ENCODE peak calls at places on chromosome 14, in eight cellular contexts. One of them, this sample, is unnamed.

GRCh38 chr14:96363751-96364336 is 518 bp downstream of the GSKIP start:
- DNase-seq in AG09319: no peak
- DNase-seq in HFF-Myc: no peak
- DNase-seq in right cardiac atrium: peak; percentile 26
- DNase-seq in BJ: no peak
- DNase-seq in heart right ventricle: peak; percentile 7
- DNase-seq in fibroblast of villous mesenchyme: peak; percentile 82
- DNase-seq in stimulated activated CD4-positive, alpha-beta T cell treated with anti-CD3 and anti-CD28 coated beads, Interleukin-15, amount 100 ng/mL, for 24 hours: peak; percentile 55
- DNase-seq in this sample: peak; percentile 34

GRCh38 chr14:20008156-20008555 is 6.2 kb downstream of the OR4Q2 start:
- DNase-seq in right cardiac atrium: no peak
- DNase-seq in HFF-Myc: no peak
- DNase-seq in BJ: no peak
- DNase-seq in fibroblast of villous mesenchyme: no peak
- DNase-seq in AG09319: no peak
- DNase-seq in stimulated activated CD4-positive, alpha-beta T cell treated with anti-CD3 and anti-CD28 coated beads, Interleukin-15, amount 100 ng/mL, for 24 hours: no peak
- DNase-seq in heart right ventricle: no peak
- DNase-seq in this sample: no peak

GRCh38 chr14:106083082-106083481 is 556.7 kb downstream of the TMEM121 start:
- DNase-seq in heart right ventricle: no peak
- DNase-seq in BJ: no peak
- DNase-seq in AG09319: no peak
- DNase-seq in right cardiac atrium: no peak
- DNase-seq in HFF-Myc: no peak
- DNase-seq in fibroblast of villous mesenchyme: no peak
- DNase-seq in stimulated activated CD4-positive, alpha-beta T cell treated with anti-CD3 and anti-CD28 coated beads, Interleukin-15, amount 100 ng/mL, for 24 hours: no peak
- DNase-seq in this sample: no peak

GRCh38 chr14:105420976-105421674 is 1.5 kb downstream of the MTA1 start:
- DNase-seq in AG09319: no peak
- DNase-seq in stimulated activated CD4-positive, alpha-beta T cell treated with anti-CD3 and anti-CD28 coated beads, Interleukin-15, amount 100 ng/mL, for 24 hours: no peak
- DNase-seq in BJ: no peak
- DNase-seq in HFF-Myc: no peak
- DNase-seq in heart right ventricle: no peak
- DNase-seq in fibroblast of villous mesenchyme: no peak
- DNase-seq in right cardiac atrium: no peak
- DNase-seq in this sample: no peak

GRCh38 chr14:99571303-99571986 is 32.6 kb downstream of the CCDC85C start:
- DNase-seq in stimulated activated CD4-positive, alpha-beta T cell treated with anti-CD3 and anti-CD28 coated beads, Interleukin-15, amount 100 ng/mL, for 24 hours: no peak
- DNase-seq in AG09319: no peak
- DNase-seq in right cardiac atrium: no peak
- DNase-seq in heart right ventricle: no peak
- DNase-seq in fibroblast of villous mesenchyme: no peak
- DNase-seq in BJ: no peak
- DNase-seq in HFF-Myc: no peak
- DNase-seq in this sample: no peak

GRCh38 chr14:70707138-70708038 is 65.7 kb downstream of the TTC9 start:
- DNase-seq in right cardiac atrium: no peak
- DNase-seq in heart right ventricle: no peak
- DNase-seq in BJ: peak; percentile 34
- DNase-seq in HFF-Myc: peak; percentile 19
- DNase-seq in stimulated activated CD4-positive, alpha-beta T cell treated with anti-CD3 and anti-CD28 coated beads, Interleukin-15, amount 100 ng/mL, for 24 hours: peak; percentile 17
- DNase-seq in AG09319: no peak
- DNase-seq in fibroblast of villous mesenchyme: no peak
- DNase-seq in this sample: no peak

GRCh38 chr14:95482967-95483842 is 33.2 kb downstream of the SYNE3 start:
- DNase-seq in stimulated activated CD4-positive, alpha-beta T cell treated with anti-CD3 and anti-CD28 coated beads, Interleukin-15, amount 100 ng/mL, for 24 hours: no peak
- DNase-seq in HFF-Myc: peak; percentile 97
- DNase-seq in right cardiac atrium: peak; percentile 88
- DNase-seq in AG09319: peak; percentile 91
- DNase-seq in fibroblast of villous mesenchyme: peak; percentile 98
- DNase-seq in BJ: peak; percentile 94
- DNase-seq in heart right ventricle: peak; percentile 73
- DNase-seq in this sample: peak; percentile 88

GRCh38 chr14:33794791-33795300 is 156.0 kb downstream of the EGLN3 start:
- DNase-seq in right cardiac atrium: no peak
- DNase-seq in BJ: no peak
- DNase-seq in stimulated activated CD4-positive, alpha-beta T cell treated with anti-CD3 and anti-CD28 coated beads, Interleukin-15, amount 100 ng/mL, for 24 hours: no peak
- DNase-seq in AG09319: no peak
- DNase-seq in fibroblast of villous mesenchyme: no peak
- DNase-seq in heart right ventricle: no peak
- DNase-seq in HFF-Myc: no peak
- DNase-seq in this sample: no peak

GRCh38 chr14:99946652-99947489 is 118.4 kb upstream of the EVL start:
- DNase-seq in AG09319: no peak
- DNase-seq in stimulated activated CD4-positive, alpha-beta T cell treated with anti-CD3 and anti-CD28 coated beads, Interleukin-15, amount 100 ng/mL, for 24 hours: peak; percentile 63
- DNase-seq in HFF-Myc: no peak
- DNase-seq in BJ: no peak
- DNase-seq in right cardiac atrium: no peak
- DNase-seq in fibroblast of villous mesenchyme: no peak
- DNase-seq in heart right ventricle: no peak
- DNase-seq in this sample: no peak

GRCh38 chr14:89870335-89870734 is 84.2 kb downstream of the EFCAB11 start:
- DNase-seq in fibroblast of villous mesenchyme: no peak
- DNase-seq in right cardiac atrium: no peak
- DNase-seq in BJ: no peak
- DNase-seq in AG09319: no peak
- DNase-seq in HFF-Myc: no peak
- DNase-seq in stimulated activated CD4-positive, alpha-beta T cell treated with anti-CD3 and anti-CD28 coated beads, Interleukin-15, amount 100 ng/mL, for 24 hours: no peak
- DNase-seq in heart right ventricle: no peak
- DNase-seq in this sample: no peak

GRCh38 chr14:58809520-58809919 is 171.8 kb downstream of the DACT1 start:
- DNase-seq in fibroblast of villous mesenchyme: no peak
- DNase-seq in AG09319: no peak
- DNase-seq in right cardiac atrium: no peak
- DNase-seq in stimulated activated CD4-positive, alpha-beta T cell treated with anti-CD3 and anti-CD28 coated beads, Interleukin-15, amount 100 ng/mL, for 24 hours: no peak
- DNase-seq in BJ: no peak
- DNase-seq in heart right ventricle: no peak
- DNase-seq in HFF-Myc: no peak
- DNase-seq in this sample: no peak

GRCh38 chr14:76780875-76781647 is 19.8 kb downstream of the VASH1 start:
- DNase-seq in AG09319: no peak
- DNase-seq in right cardiac atrium: peak; percentile 56
- DNase-seq in heart right ventricle: peak; percentile 40
- DNase-seq in fibroblast of villous mesenchyme: no peak
- DNase-seq in stimulated activated CD4-positive, alpha-beta T cell treated with anti-CD3 and anti-CD28 coated beads, Interleukin-15, amount 100 ng/mL, for 24 hours: no peak
- DNase-seq in BJ: no peak
- DNase-seq in HFF-Myc: no peak
- DNase-seq in this sample: no peak

This sample was measured in retinal pigment epithelial cell.